ENCODE peak calls at places on chromosomes 12 and 14, in four cellular contexts. One of them, this sample, is unnamed.

GRCh38 chr12:68224613-68225285 is 861 bp downstream of the IL26 start:
- DNase-seq in NCI-H748 treated with DMSO at 0.1 percent for 48 hours: no peak
- DNase-seq in HS-5: no peak
- DNase-seq in lung: no peak
- DNase-seq in this sample: no peak

GRCh38 chr12:3116106-3116898 is 39.1 kb downstream of the TSPAN9 start:
- DNase-seq in lung: no peak
- DNase-seq in NCI-H748 treated with DMSO at 0.1 percent for 48 hours: no peak
- DNase-seq in HS-5: no peak
- DNase-seq in this sample: peak; percentile 28

GRCh38 chr14:103702095-103702494 is 13.2 kb downstream of the XRCC3 start:
- DNase-seq in HS-5: no peak
- DNase-seq in lung: no peak
- DNase-seq in NCI-H748 treated with DMSO at 0.1 percent for 48 hours: no peak
- DNase-seq in this sample: no peak

GRCh38 chr14:75183225-75183624 is 6.8 kb upstream of the TMED10 start:
- DNase-seq in NCI-H748 treated with DMSO at 0.1 percent for 48 hours: no peak
- DNase-seq in lung: no peak
- DNase-seq in HS-5: no peak
- DNase-seq in this sample: no peak

GRCh38 chr12:127903146-127903545 is 363.8 kb upstream of the TMEM132C start:
- DNase-seq in lung: no peak
- DNase-seq in HS-5: no peak
- DNase-seq in NCI-H748 treated with DMSO at 0.1 percent for 48 hours: no peak
- DNase-seq in this sample: no peak

GRCh38 chr14:52988153-52988552 is 37.3 kb upstream of the FERMT2 start:
- DNase-seq in NCI-H748 treated with DMSO at 0.1 percent for 48 hours: no peak
- DNase-seq in HS-5: no peak
- DNase-seq in lung: no peak
- DNase-seq in this sample: no peak

GRCh38 chr12:1916396-1917171 is 1.9 kb downstream of the CACNA2D4 start:
- DNase-seq in HS-5: no peak
- DNase-seq in lung: peak; percentile 25
- DNase-seq in NCI-H748 treated with DMSO at 0.1 percent for 48 hours: no peak
- DNase-seq in this sample: peak; percentile 26

GRCh38 chr12:122421263-122421814 is 1.1 kb downstream of the CLIP1 start:
- DNase-seq in lung: peak; percentile 52
- DNase-seq in HS-5: no peak
- DNase-seq in NCI-H748 treated with DMSO at 0.1 percent for 48 hours: no peak
- DNase-seq in this sample: no peak

GRCh38 chr12:122870867-122871664 is 24.9 kb downstream of the VPS37B start:
- DNase-seq in HS-5: no peak
- DNase-seq in lung: no peak
- DNase-seq in NCI-H748 treated with DMSO at 0.1 percent for 48 hours: no peak
- DNase-seq in this sample: no peak

GRCh38 chr12:5691943-5692342 is 253.1 kb downstream of the ANO2 start:
- DNase-seq in lung: no peak
- DNase-seq in HS-5: no peak
- DNase-seq in NCI-H748 treated with DMSO at 0.1 percent for 48 hours: no peak
- DNase-seq in this sample: no peak

GRCh38 chr12:54051916-54052744 is 1.5 kb upstream of the HOXC4 start:
- DNase-seq in HS-5: no peak
- DNase-seq in lung: no peak
- DNase-seq in NCI-H748 treated with DMSO at 0.1 percent for 48 hours: no peak
- DNase-seq in this sample: no peak

GRCh38 chr12:89980236-89980635 is 271.6 kb upstream of the ATP2B1 start:
- DNase-seq in NCI-H748 treated with DMSO at 0.1 percent for 48 hours: no peak
- DNase-seq in HS-5: no peak
- DNase-seq in lung: no peak
- DNase-seq in this sample: no peak

GRCh38 chr14:55581011-55581806 is 1.2 kb downstream of the KTN1 start:
- DNase-seq in HS-5: no peak
- DNase-seq in lung: peak; percentile 34
- DNase-seq in NCI-H748 treated with DMSO at 0.1 percent for 48 hours: no peak
- DNase-seq in this sample: peak; percentile 46

GRCh38 chr12:83042441-83043215 is 355.9 kb downstream of the TMTC2 start:
- DNase-seq in lung: no peak
- DNase-seq in HS-5: no peak
- DNase-seq in NCI-H748 treated with DMSO at 0.1 percent for 48 hours: no peak
- DNase-seq in this sample: no peak

This sample was measured in H9.